ENCODE peak calls at places on chromosome 22, in seven cellular contexts. E is WTC11; A is A549; Z is heart left ventricle; Q is CD8-positive, alpha-beta T cell; N is tibial artery; H is mammary epithelial cell. D is an unnamed sample.

GRCh38 chr22:28909375-28909774 is 26.0 kb downstream of the ZNRF3 start:
- DNase-seq in E (no peak), A (no peak), Z (no peak), Q (no peak), N (no peak), H (no peak), D (peak)

GRCh38 chr22:37922177-37922576 is 16.1 kb downstream of the MICALL1 start:
- DNase-seq in E (no peak), A (no peak), Z (no peak), Q (no peak), N (no peak), H (no peak), D (no peak)

GRCh38 chr22:37057796-37058510 is 6.4 kb downstream of the KCTD17 start:
- DNase-seq in E (no peak), A (no peak), Z (no peak), Q (no peak), N (no peak), H (no peak), D (no peak)

GRCh38 chr22:24169439-24170058 is 11.7 kb upstream of the SUSD2 start:
- DNase-seq in E (no peak), A (no peak), Z (no peak), Q (peak), N (no peak), H (no peak), D (no peak)

GRCh38 chr22:39363751-39364484 is 14.1 kb downstream of the SYNGR1 start:
- DNase-seq in E (no peak), A (no peak), Z (no peak), Q (no peak), N (no peak), H (no peak), D (no peak)

GRCh38 chr22:45329536-45329936 is 19.8 kb downstream of the FAM118A start:
- DNase-seq in E (no peak), A (no peak), Z (peak), Q (no peak), N (no peak), H (no peak), D (no peak)

GRCh38 chr22:23157560-23158515 is 12.6 kb downstream of the RAB36 start:
- DNase-seq in E (no peak), A (no peak), Z (no peak), Q (no peak), N (no peak), H (no peak), D (no peak)

GRCh38 chr22:50683994-50684371 is 11.4 kb downstream of the SHANK3 start:
- DNase-seq in E (no peak), A (no peak), Z (no peak), Q (peak), N (no peak), H (no peak), D (no peak)

GRCh38 chr22:46336119-46337078 is 885 bp downstream of the TRMU start:
- DNase-seq in E (peak), A (no peak), Z (no peak), Q (no peak), N (no peak), H (peak), D (peak)

GRCh38 chr22:28283025-28283654 is 364.1 kb upstream of the PITPNB start:
- DNase-seq in E (no peak), A (no peak), Z (no peak), Q (no peak), N (peak), H (peak), D (no peak)

GRCh38 chr22:45843030-45843429 is 133.9 kb downstream of the WNT7B start:
- DNase-seq in E (no peak), A (no peak), Z (no peak), Q (no peak), N (no peak), H (no peak), D (no peak)

GRCh38 chr22:24155597-24156145 is 25.6 kb upstream of the SUSD2 start:
- DNase-seq in E (peak), A (peak), Z (peak), Q (peak), N (peak), H (peak), D (peak)

GRCh38 chr22:40392618-40393017 is 22.2 kb downstream of the SGSM3 start:
- DNase-seq in E (no peak), A (no peak), Z (no peak), Q (no peak), N (no peak), H (no peak), D (peak)

GRCh38 chr22:47259990-47260389 is 497.5 kb downstream of the TBC1D22A start:
- DNase-seq in E (no peak), A (peak), Z (no peak), Q (no peak), N (no peak), H (no peak), D (no peak)

GRCh38 chr22:37328017-37328416 is 45.7 kb downstream of the CYTH4 start:
- DNase-seq in E (no peak), A (peak), Z (no peak), Q (no peak), N (no peak), H (peak), D (no peak)

GRCh38 chr22:41799486-41800347 is 762 bp upstream of the CCDC134 start:
- DNase-seq in E (peak), A (no peak), Z (peak), Q (no peak), N (peak), H (no peak), D (peak)

GRCh38 chr22:38782402-38783094 is 11.4 kb downstream of the DNAL4 start:
- DNase-seq in E (no peak), A (no peak), Z (no peak), Q (no peak), N (no peak), H (peak), D (peak)

GRCh38 chr22:45072322-45072903 is 62.6 kb upstream of the PHF21B start:
- DNase-seq in E (peak), A (peak), Z (no peak), Q (no peak), N (no peak), H (peak), D (no peak)

GRCh38 chr22:37214431-37215025 is 2.3 kb upstream of the SSTR3 start:
- DNase-seq in E (no peak), A (no peak), Z (no peak), Q (no peak), N (peak), H (no peak), D (peak)

GRCh38 chr22:46721716-46722115 is 16.3 kb downstream of the CERK start:
- DNase-seq in E (no peak), A (no peak), Z (no peak), Q (no peak), N (no peak), H (peak), D (no peak)

GRCh38 chr22:48554893-48555552 is 1272.7 kb downstream of the BRD1 start:
- DNase-seq in E (peak), A (no peak), Z (no peak), Q (no peak), N (no peak), H (no peak), D (no peak)
- TF ChIP-seq CTCF in E (no peak), A (no peak), Z (no peak), Q (no peak), N (no peak), H (no peak), D (no peak)

DNA sequence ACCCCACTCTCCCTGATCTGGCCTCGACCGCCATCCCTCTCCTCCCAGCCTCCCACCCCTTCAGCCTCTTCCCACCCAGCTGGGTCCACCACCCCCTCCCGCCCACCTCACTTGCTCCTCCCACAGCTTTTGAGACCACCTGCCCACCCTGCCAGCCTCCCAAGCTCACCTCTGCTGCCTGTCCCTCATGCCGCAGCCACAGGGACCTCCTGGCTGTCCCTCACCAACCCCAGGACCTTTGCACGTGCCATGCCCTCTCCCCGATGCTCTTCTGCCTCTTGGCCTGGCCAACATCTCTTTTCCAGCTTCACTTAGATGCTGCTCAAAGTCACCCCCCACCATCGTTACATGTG is 6.5 kb downstream of the PNPLA5 start:
- DNase-seq in E (no peak), A (no peak), Z (no peak), Q (no peak), N (no peak), H (no peak), D (no peak)
- TF ChIP-seq CTCF in E (no peak), A (peak), Z (peak), Q (no peak), N (no peak), H (no peak), D (no peak)

GRCh38 chr22:25853902-25854301 is 111.9 kb downstream of the MYO18B start:
- DNase-seq in E (no peak), A (peak), Z (no peak), Q (no peak), N (no peak), H (no peak), D (no peak)
- TF ChIP-seq CTCF in E (no peak), A (no peak), Z (no peak), Q (no peak), N (no peak), H (peak), D (no peak)

GRCh38 chr22:17792289-17792688 is 18.0 kb upstream of the BID start:
- DNase-seq in E (peak), A (no peak), Z (no peak), Q (no peak), N (no peak), H (no peak), D (peak)
- TF ChIP-seq CTCF in E (peak), A (no peak), Z (no peak), Q (no peak), N (no peak), H (no peak), D (no peak)

GRCh38 chr22:19915287-19915954 is 26.2 kb upstream of the COMT start:
- DNase-seq in E (no peak), A (no peak), Z (no peak), Q (no peak), N (no peak), H (no peak), D (no peak)

GRCh38 chr22:19912236-19912999 is 29.2 kb upstream of the COMT start:
- DNase-seq in E (no peak), A (no peak), Z (no peak), Q (no peak), N (no peak), H (no peak), D (no peak)

GRCh38 chr22:19914201-19914943 is 27.2 kb upstream of the COMT start:
- DNase-seq in E (no peak), A (no peak), Z (no peak), Q (no peak), N (no peak), H (no peak), D (no peak)

GRCh38 chr22:19911540-19912235 is 29.9 kb upstream of the COMT start:
- DNase-seq in E (no peak), A (no peak), Z (no peak), Q (no peak), N (no peak), H (no peak), D (no peak)

DNA sequence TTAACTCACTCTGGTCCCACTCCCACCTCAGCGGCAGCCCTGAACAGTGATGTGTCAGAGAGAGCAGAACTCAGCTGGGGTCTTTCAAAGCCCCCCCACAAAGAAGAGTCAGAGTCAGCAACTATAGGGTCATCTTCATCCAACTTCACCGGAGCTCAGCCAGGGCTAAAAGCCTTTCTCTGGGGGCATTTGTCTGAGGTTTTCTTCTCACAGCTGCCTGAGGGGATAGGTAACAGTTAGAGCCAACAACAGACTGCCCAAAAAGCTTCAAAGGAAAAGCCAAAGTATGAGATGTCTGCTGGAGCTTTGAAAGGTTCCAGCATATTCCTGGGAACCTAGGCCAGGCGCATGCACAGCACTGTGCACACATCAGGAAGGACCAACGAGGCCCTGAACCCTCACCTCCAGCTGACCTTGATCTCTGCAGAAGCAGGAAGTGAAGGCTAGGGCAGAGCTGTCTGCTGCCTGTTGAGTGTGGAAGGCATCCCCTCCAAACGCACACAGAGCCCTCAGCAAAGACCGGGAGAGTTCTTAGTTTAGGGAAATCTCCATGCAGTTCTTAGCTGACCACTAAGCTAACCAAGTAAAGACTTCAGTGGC is 28.1 kb upstream of the COMT start:
- DNase-seq in E (no peak), A (no peak), Z (no peak), Q (no peak), N (no peak), H (no peak), D (no peak)
- TF ChIP-seq CTCF in E (no peak), A (no peak), Z (no peak), Q (no peak), N (no peak), H (no peak), D (no peak)

GRCh38 chr22:43094085-43094484 is 4.9 kb upstream of the TTLL1 start:
- DNase-seq in E (no peak), A (peak), Z (peak), Q (no peak), N (no peak), H (peak), D (no peak)
- TF ChIP-seq CTCF in E (no peak), A (no peak), Z (no peak), Q (no peak), N (no peak), H (peak), D (no peak)